ENCODE peak calls at places on chromosomes 13 and 19, in four cellular contexts. One of them, this sample, is unnamed.

GRCh38 chr19:41302624-41303351 is 7.2 kb upstream of the CCDC97 start:
- DNase-seq in A549: no peak
- DNase-seq in tibial artery: no peak
- DNase-seq in adrenal gland: no peak
- DNase-seq in this sample: no peak

GRCh38 chr13:48653074-48654054 is at the start of gene CYSLTR2:
- DNase-seq in tibial artery: no peak
- DNase-seq in adrenal gland: no peak
- DNase-seq in A549: no peak
- DNase-seq in this sample: no peak

GRCh38 chr19:47020992-47021496 is 1.4 kb downstream of the NPAS1 start:
- DNase-seq in tibial artery: no peak
- DNase-seq in adrenal gland: no peak
- DNase-seq in A549: no peak
- DNase-seq in this sample: no peak

GRCh38 chr13:113146750-113147149 is 11.7 kb upstream of the PROZ start:
- DNase-seq in tibial artery: no peak
- DNase-seq in A549: no peak
- DNase-seq in adrenal gland: no peak
- DNase-seq in this sample: no peak

GRCh38 chr19:48623556-48624066 is 4.3 kb downstream of the SPHK2 start:
- DNase-seq in tibial artery: no peak
- DNase-seq in adrenal gland: no peak
- DNase-seq in A549: no peak
- DNase-seq in this sample: no peak

GRCh38 chr13:28492527-28493367 is 2.2 kb downstream of the FLT1 start:
- DNase-seq in A549: no peak
- DNase-seq in tibial artery: no peak
- DNase-seq in adrenal gland: no peak
- DNase-seq in this sample: no peak

GRCh38 chr13:40777166-40777956 is 6.4 kb upstream of the MRPS31 start:
- DNase-seq in A549: peak
- DNase-seq in tibial artery: no peak
- DNase-seq in adrenal gland: peak
- DNase-seq in this sample: peak

GRCh38 chr13:109783447-109783814 is 3.0 kb downstream of the IRS2 start:
- DNase-seq in tibial artery: peak
- DNase-seq in A549: no peak
- DNase-seq in adrenal gland: no peak
- DNase-seq in this sample: no peak

GRCh38 chr19:27694361-27695055 is 1518.4 kb downstream of the UQCRFS1 start:
- DNase-seq in A549: no peak
- DNase-seq in tibial artery: no peak
- DNase-seq in adrenal gland: no peak
- DNase-seq in this sample: no peak

GRCh38 chr13:109784590-109785140 is 1.7 kb downstream of the IRS2 start:
- DNase-seq in A549: no peak
- DNase-seq in tibial artery: peak
- DNase-seq in adrenal gland: peak
- DNase-seq in this sample: no peak

GRCh38 chr19:34481861-34482379 is 362 bp downstream of the WTIP start:
- DNase-seq in tibial artery: peak
- DNase-seq in adrenal gland: no peak
- DNase-seq in A549: peak
- DNase-seq in this sample: no peak

GRCh38 chr13:97256343-97256783 is 34.2 kb downstream of the MBNL2 start:
- DNase-seq in A549: peak
- DNase-seq in tibial artery: no peak
- DNase-seq in adrenal gland: peak
- DNase-seq in this sample: peak

GRCh38 chr19:11539495-11540365 is 1.1 kb downstream of the CNN1 start:
- DNase-seq in tibial artery: peak
- DNase-seq in A549: no peak
- DNase-seq in adrenal gland: no peak
- DNase-seq in this sample: no peak

GRCh38 chr13:67506407-67506806 is 276.3 kb upstream of the PCDH9 start:
- DNase-seq in adrenal gland: no peak
- DNase-seq in tibial artery: no peak
- DNase-seq in A549: no peak
- DNase-seq in this sample: no peak

GRCh38 chr13:112954488-112955270 is 14.3 kb upstream of the MCF2L start:
- DNase-seq in A549: no peak
- DNase-seq in tibial artery: peak
- DNase-seq in adrenal gland: no peak
- DNase-seq in this sample: no peak

GRCh38 chr13:113771709-113772331 is 12.8 kb downstream of the TMEM255B start:
- DNase-seq in tibial artery: no peak
- DNase-seq in A549: no peak
- DNase-seq in adrenal gland: no peak
- DNase-seq in this sample: peak

GRCh38 chr19:32405431-32406160 is at the start of gene DPY19L3:
- DNase-seq in adrenal gland: peak
- DNase-seq in tibial artery: peak
- DNase-seq in A549: peak
- DNase-seq in this sample: peak

GRCh38 chr19:10112037-10112751 is 701 bp downstream of the P2RY11 start:
- DNase-seq in adrenal gland: peak
- DNase-seq in A549: no peak
- DNase-seq in tibial artery: no peak
- DNase-seq in this sample: no peak

GRCh38 chr13:91406619-91407018 is 8.2 kb downstream of the GPC5 start:
- DNase-seq in A549: peak
- DNase-seq in adrenal gland: peak
- DNase-seq in tibial artery: no peak
- DNase-seq in this sample: no peak

GRCh38 chr13:83622422-83622784 is 259.9 kb downstream of the SLITRK1 start:
- DNase-seq in A549: no peak
- DNase-seq in adrenal gland: no peak
- DNase-seq in tibial artery: no peak
- DNase-seq in this sample: peak

GRCh38 chr19:48283908-48284307 is 14.0 kb downstream of the ZNF114 start:
- DNase-seq in adrenal gland: no peak
- DNase-seq in A549: no peak
- DNase-seq in tibial artery: no peak
- DNase-seq in this sample: no peak

GRCh38 chr13:26022538-26023292 is 29.1 kb downstream of the SHISA2 start:
- DNase-seq in adrenal gland: peak
- DNase-seq in tibial artery: peak
- DNase-seq in A549: no peak
- DNase-seq in this sample: peak

DNA sequence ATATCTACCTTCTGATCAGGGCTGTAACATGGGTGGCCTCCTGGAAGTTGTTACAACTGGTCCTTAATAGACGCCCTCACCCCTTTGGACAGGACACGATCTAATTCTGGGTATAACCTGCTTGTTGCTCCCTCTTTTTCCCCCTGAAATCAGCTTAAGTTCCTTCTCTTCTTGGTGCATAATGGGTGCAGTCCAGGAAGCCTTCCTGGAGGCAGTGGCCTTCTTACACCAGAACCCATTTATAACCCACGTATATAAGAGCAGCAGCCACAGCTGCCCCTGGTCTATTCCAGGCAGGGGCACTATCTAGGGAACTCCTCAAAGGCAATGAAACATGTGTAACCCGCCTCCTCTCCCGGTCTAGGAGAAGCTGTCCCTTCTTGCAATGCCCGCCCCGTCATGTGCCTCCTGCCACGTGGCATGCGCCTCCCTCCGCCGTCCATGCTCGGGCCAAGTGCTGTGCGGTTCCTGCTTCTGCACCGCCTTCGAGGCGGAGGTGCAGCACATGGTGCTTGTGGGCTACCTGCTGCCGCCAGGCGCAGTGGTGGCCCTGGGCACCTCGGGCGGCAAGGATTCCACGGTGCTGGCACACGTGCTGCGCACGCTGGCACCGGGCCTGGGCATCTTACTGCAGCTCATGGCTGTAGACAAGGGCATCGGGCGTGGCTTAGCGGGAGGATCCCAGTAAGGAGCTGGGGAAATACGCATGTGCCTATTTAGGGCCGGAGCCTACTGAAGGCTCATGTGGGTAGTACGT is 27.3 kb downstream of the ZNF175 start:
- DNase-seq in A549: no peak
- DNase-seq in adrenal gland: no peak
- DNase-seq in tibial artery: no peak
- DNase-seq in this sample: no peak
- TF ChIP-seq CTCF in A549: no peak
- TF ChIP-seq CTCF in adrenal gland: no peak
- TF ChIP-seq CTCF in tibial artery: no peak
- TF ChIP-seq CTCF in this sample: no peak

DNA sequence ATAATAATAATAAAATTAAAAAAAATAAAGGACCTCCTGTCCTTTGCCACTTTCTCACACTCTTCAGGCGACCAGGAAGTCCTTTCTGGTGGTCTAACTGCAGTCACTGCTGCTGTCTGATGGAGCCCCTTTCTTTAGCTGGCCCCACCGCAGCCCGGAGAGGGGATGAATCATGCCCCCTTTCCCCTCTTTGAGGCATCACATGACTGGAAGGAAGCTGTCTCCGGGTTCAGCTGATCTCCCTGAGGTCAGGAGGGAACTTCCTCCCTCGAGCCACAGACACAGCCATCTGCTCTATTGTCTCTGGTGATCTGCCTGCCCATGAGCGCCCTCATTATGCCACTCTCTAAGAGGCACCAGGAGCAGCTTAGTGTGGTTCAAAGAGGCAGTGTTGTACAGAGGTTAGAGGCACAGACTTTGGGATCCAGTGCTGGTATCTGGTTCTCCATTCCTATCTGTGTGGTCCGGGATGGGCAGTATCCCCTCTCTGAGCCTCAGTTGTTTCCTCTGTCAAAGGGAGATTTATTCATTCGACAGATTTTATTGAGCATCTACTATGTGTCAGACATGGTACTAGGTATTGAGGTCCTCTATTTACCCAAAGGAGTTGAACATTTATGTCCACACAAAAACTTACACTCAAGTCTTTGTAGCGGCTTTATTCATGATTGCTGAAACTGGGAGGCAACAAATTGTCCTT is 30.0 kb downstream of the VAV1 start:
- DNase-seq in adrenal gland: peak
- DNase-seq in tibial artery: peak
- DNase-seq in A549: peak
- DNase-seq in this sample: no peak
- H3K27ac ChIP-seq in adrenal gland: no peak
- H3K27ac ChIP-seq in tibial artery: no peak
- H3K27ac ChIP-seq in A549: peak
- H3K27ac ChIP-seq in this sample: no peak

GRCh38 chr13:46753917-46754316 is 43.0 kb downstream of the ESD start:
- DNase-seq in tibial artery: no peak
- DNase-seq in A549: no peak
- DNase-seq in adrenal gland: no peak
- DNase-seq in this sample: no peak

GRCh38 chr13:46749951-46750350 is 47.0 kb downstream of the ESD start:
- DNase-seq in tibial artery: no peak
- DNase-seq in adrenal gland: no peak
- DNase-seq in A549: no peak
- DNase-seq in this sample: no peak

GRCh38 chr13:46753137-46753536 is 43.8 kb downstream of the ESD start:
- DNase-seq in adrenal gland: no peak
- DNase-seq in tibial artery: no peak
- DNase-seq in A549: no peak
- DNase-seq in this sample: no peak

GRCh38 chr13:46754812-46755211 is 42.1 kb downstream of the ESD start:
- DNase-seq in adrenal gland: no peak
- DNase-seq in tibial artery: no peak
- DNase-seq in A549: no peak
- DNase-seq in this sample: no peak

DNA sequence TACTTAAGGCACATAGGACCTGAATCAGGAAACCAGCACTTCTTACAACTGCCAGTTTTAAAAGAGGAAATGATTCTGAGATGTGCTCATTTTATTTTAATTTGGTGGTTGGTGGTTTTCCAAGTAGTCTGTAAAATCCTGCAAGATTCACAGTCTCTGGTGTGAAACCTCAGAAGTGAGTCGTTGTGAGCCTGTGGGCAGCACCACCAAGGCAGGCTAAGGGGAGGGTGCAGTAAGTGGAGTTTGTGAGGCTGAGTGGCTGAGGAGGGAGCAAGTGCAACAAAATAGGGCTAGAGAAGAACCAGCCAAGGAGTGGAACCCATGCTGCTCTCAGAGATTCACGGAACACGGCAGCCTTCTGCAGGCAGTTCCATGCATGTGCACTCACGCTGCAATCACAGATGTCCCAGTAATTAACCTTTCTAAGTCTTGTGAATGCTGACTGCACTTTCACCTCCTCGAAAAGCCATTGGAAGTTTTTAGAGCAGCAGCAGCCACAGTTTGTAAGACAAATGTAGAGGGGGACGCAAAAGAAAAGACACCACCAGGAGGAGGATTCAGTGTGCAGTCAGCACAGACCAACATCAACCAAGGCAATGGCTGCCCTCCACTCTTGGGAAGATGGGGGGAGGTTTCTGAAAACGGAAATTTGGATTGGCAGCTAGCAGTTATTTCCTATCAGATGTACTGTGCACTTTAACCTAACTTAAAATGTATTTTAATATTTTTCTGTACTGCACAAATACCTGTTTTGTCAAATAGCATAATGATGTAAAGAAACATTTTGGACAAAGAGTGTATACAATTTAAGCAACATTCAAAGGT is 44.9 kb downstream of the ESD start:
- DNase-seq in A549: no peak
- DNase-seq in adrenal gland: peak
- DNase-seq in tibial artery: no peak
- DNase-seq in this sample: no peak
- TF ChIP-seq CTCF in A549: no peak
- TF ChIP-seq CTCF in adrenal gland: no peak
- TF ChIP-seq CTCF in tibial artery: no peak
- TF ChIP-seq CTCF in this sample: no peak

GRCh38 chr19:18637644-18638630 is 1.1 kb downstream of the KLHL26 start:
- DNase-seq in A549: peak
- DNase-seq in tibial artery: no peak
- DNase-seq in adrenal gland: peak
- DNase-seq in this sample: no peak
- H3K27ac ChIP-seq in A549: peak
- H3K27ac ChIP-seq in tibial artery: peak
- H3K27ac ChIP-seq in adrenal gland: no peak
- H3K27ac ChIP-seq in this sample: no peak

This sample was measured in foreskin keratinocyte.